ENCODE peak calls at places on chromosome 17, in nine cellular contexts. A is activated naive CD8-positive, alpha-beta T cell treated with anti-CD3 and anti-CD28 coated beads, Interleukin-2, amount 50 U/mL, for 24 hours; D is fibroblast of lung; V is Calu3; J is activated CD4-positive, alpha-beta T cell treated with anti-CD3 and anti-CD28 coated beads, Interleukin-2, amount 50 U/mL, for 48 hours; W is ascending aorta; Q is cardiac fibroblast; U is adrenal gland; I is hepatic stellate cell. L is an unnamed sample.

GRCh38 chr17:78412403-78412802 is 34.0 kb downstream of the PGS1 start:
- DNase-seq in A (peak; percentile 46), D (no peak), V (no peak), J (peak; percentile 50), W (no peak), Q (peak; percentile 29), U (no peak), I (peak; percentile 50), L (peak; percentile 63)

GRCh38 chr17:20284018-20284417 is 183.3 kb downstream of the LGALS9B start:
- DNase-seq in A (no peak), D (no peak), V (no peak), J (no peak), W (no peak), Q (no peak), U (no peak), I (no peak), L (no peak)

GRCh38 chr17:70017112-70017511 is 57.9 kb upstream of the KCNJ16 start:
- DNase-seq in A (no peak), D (no peak), V (no peak), J (no peak), W (no peak), Q (no peak), U (no peak), I (no peak), L (no peak)

GRCh38 chr17:33686171-33686570 is 393.1 kb upstream of the ASIC2 start:
- DNase-seq in A (peak; percentile 28), D (no peak), V (peak; percentile 26), J (peak; percentile 26), W (no peak), Q (no peak), U (no peak), I (no peak), L (peak; percentile 31)

GRCh38 chr17:66301864-66302741 is at the start of gene PRKCA:
- DNase-seq in A (peak; percentile 76), D (peak; percentile 72), V (peak; percentile 85), J (peak; percentile 69), W (peak; percentile 82), Q (peak; percentile 61), U (peak; percentile 67), I (peak; percentile 75), L (peak; percentile 80)

GRCh38 chr17:46039592-46040186 is 40.6 kb downstream of the STH start:
- DNase-seq in A (no peak), D (no peak), V (no peak), J (no peak), W (no peak), Q (no peak), U (peak; percentile 74), I (no peak), L (no peak)

GRCh38 chr17:77565166-77565565 is 393.3 kb upstream of the TNRC6C start:
- DNase-seq in A (no peak), D (no peak), V (no peak), J (no peak), W (peak; percentile 48), Q (no peak), U (no peak), I (no peak), L (no peak)

GRCh38 chr17:83178533-83179201 is 99.3 kb downstream of the METRNL start:
- DNase-seq in A (no peak), D (no peak), V (no peak), J (no peak), W (peak; percentile 58), Q (no peak), U (no peak), I (no peak), L (peak; percentile 7)

GRCh38 chr17:33396818-33397217 is 103.7 kb upstream of the ASIC2 start:
- DNase-seq in A (no peak), D (no peak), V (no peak), J (no peak), W (no peak), Q (no peak), U (no peak), I (no peak), L (no peak)

GRCh38 chr17:74545456-74546230 is at the start of gene CD300C:
- DNase-seq in A (peak; percentile 10), D (no peak), V (no peak), J (no peak), W (no peak), Q (no peak), U (peak; percentile 48), I (no peak), L (peak; percentile 60)

GRCh38 chr17:43006639-43007551 is at the start of gene IFI35:
- DNase-seq in A (peak; percentile 87), D (peak; percentile 85), V (peak; percentile 95), J (peak; percentile 86), W (peak; percentile 92), Q (peak; percentile 86), U (peak; percentile 90), I (peak; percentile 88), L (peak; percentile 92)

GRCh38 chr17:7304179-7304578 is 3.2 kb upstream of the EIF5A start:
- DNase-seq in A (no peak), D (no peak), V (no peak), J (no peak), W (no peak), Q (no peak), U (no peak), I (no peak), L (no peak)

GRCh38 chr17:73182616-73183310 is 10.1 kb upstream of the COG1 start:
- DNase-seq in A (no peak), D (no peak), V (no peak), J (no peak), W (no peak), Q (no peak), U (no peak), I (no peak), L (no peak)

GRCh38 chr17:82148997-82149396 is 51.0 kb upstream of the FASN start:
- DNase-seq in A (no peak), D (no peak), V (no peak), J (no peak), W (no peak), Q (no peak), U (no peak), I (no peak), L (no peak)